ENCODE peak calls at places on chromosomes 3 and 15, in six cellular contexts. One of them, this sample, is unnamed.

GRCh38 chr15:80604583-80605506 is 90.3 kb upstream of the ABHD17C start:
- DNase-seq in CD8-positive, alpha-beta T cell: peak; percentile 19
- DNase-seq in body of pancreas: no peak
- DNase-seq in aorta: no peak
- DNase-seq in endodermal cell: peak; percentile 58
- DNase-seq in A549: no peak
- DNase-seq in this sample: no peak

GRCh38 chr3:124491098-124491497 is 239.2 kb upstream of the UMPS start:
- DNase-seq in body of pancreas: no peak
- DNase-seq in endodermal cell: no peak
- DNase-seq in aorta: no peak
- DNase-seq in A549: no peak
- DNase-seq in CD8-positive, alpha-beta T cell: no peak
- DNase-seq in this sample: no peak

GRCh38 chr3:66532160-66532587 is 31.4 kb upstream of the LRIG1 start:
- DNase-seq in endodermal cell: peak; percentile 78
- DNase-seq in CD8-positive, alpha-beta T cell: no peak
- DNase-seq in body of pancreas: no peak
- DNase-seq in aorta: no peak
- DNase-seq in A549: no peak
- DNase-seq in this sample: no peak

GRCh38 chr3:105401691-105402149 is 35.0 kb downstream of the ALCAM start:
- DNase-seq in A549: peak; percentile 68
- DNase-seq in endodermal cell: no peak
- DNase-seq in aorta: no peak
- DNase-seq in CD8-positive, alpha-beta T cell: no peak
- DNase-seq in body of pancreas: no peak
- DNase-seq in this sample: no peak

GRCh38 chr15:38440353-38441129 is 13.4 kb upstream of the FAM98B start:
- DNase-seq in endodermal cell: peak; percentile 81
- DNase-seq in body of pancreas: peak; percentile 46
- DNase-seq in aorta: no peak
- DNase-seq in A549: peak; percentile 57
- DNase-seq in CD8-positive, alpha-beta T cell: peak; percentile 67
- DNase-seq in this sample: peak; percentile 38

GRCh38 chr3:3552741-3553140 is 246.5 kb upstream of the LRRN1 start:
- DNase-seq in endodermal cell: no peak
- DNase-seq in aorta: no peak
- DNase-seq in CD8-positive, alpha-beta T cell: no peak
- DNase-seq in body of pancreas: no peak
- DNase-seq in A549: no peak
- DNase-seq in this sample: no peak

GRCh38 chr3:113847664-113848461 is 9.3 kb downstream of the GRAMD1C start:
- DNase-seq in endodermal cell: no peak
- DNase-seq in body of pancreas: no peak
- DNase-seq in CD8-positive, alpha-beta T cell: no peak
- DNase-seq in A549: no peak
- DNase-seq in aorta: no peak
- DNase-seq in this sample: no peak

GRCh38 chr3:119293761-119294401 is at the start of gene ARHGAP31:
- DNase-seq in A549: peak; percentile 45
- DNase-seq in body of pancreas: peak; percentile 57
- DNase-seq in endodermal cell: peak; percentile 88
- DNase-seq in aorta: peak; percentile 77
- DNase-seq in CD8-positive, alpha-beta T cell: peak; percentile 86
- DNase-seq in this sample: peak; percentile 89

GRCh38 chr15:59191855-59192237 is 14.8 kb upstream of the LDHAL6B start:
- DNase-seq in CD8-positive, alpha-beta T cell: no peak
- DNase-seq in endodermal cell: no peak
- DNase-seq in aorta: no peak
- DNase-seq in A549: peak; percentile 86
- DNase-seq in body of pancreas: no peak
- DNase-seq in this sample: no peak

GRCh38 chr15:74233864-74234597 is 2.1 kb upstream of the CCDC33 start:
- DNase-seq in body of pancreas: no peak
- DNase-seq in aorta: no peak
- DNase-seq in A549: no peak
- DNase-seq in endodermal cell: peak; percentile 61
- DNase-seq in CD8-positive, alpha-beta T cell: no peak
- DNase-seq in this sample: no peak

GRCh38 chr3:152719264-152719663 is 115.7 kb upstream of the P2RY1 start:
- DNase-seq in body of pancreas: no peak
- DNase-seq in A549: no peak
- DNase-seq in CD8-positive, alpha-beta T cell: no peak
- DNase-seq in aorta: no peak
- DNase-seq in endodermal cell: no peak
- DNase-seq in this sample: no peak

GRCh38 chr3:46935168-46935858 is 41.2 kb downstream of the CCDC12 start:
- DNase-seq in endodermal cell: peak; percentile 94
- DNase-seq in body of pancreas: peak; percentile 95
- DNase-seq in aorta: peak; percentile 93
- DNase-seq in CD8-positive, alpha-beta T cell: no peak
- DNase-seq in A549: peak; percentile 83
- DNase-seq in this sample: peak; percentile 91

DNA sequence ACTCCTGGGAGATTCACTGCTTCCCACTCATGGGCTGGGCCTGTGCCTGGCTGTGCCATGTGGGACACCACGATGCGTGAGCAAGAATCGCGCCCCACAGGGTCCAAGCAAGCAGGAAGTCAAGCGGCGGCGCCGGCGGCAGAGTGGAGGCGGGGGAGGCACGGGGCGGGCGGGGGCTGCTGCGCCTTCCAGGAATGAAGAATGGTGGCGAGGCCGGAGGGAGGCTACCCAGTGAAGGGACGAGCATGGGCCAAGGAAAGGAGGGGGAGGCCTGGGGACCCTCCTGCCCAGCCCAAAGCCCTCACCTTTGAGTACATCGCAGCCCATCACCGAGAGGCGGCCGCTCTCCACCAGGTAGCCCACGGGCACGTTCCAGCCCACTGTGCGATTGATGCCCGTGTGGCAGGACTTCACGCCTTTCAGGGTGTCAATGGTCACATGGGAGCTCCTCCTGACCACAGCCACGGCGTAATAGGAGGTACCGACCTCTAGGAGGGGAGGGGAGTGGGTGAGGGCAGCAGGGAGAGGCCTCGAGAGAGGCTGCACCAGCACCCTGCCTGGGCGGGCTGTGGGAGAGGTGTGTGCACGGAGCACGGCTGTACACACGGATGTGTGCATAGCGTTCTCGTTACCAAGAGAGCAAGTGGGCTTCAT is 5.5 kb downstream of the MELTF start:
- DNase-seq in endodermal cell: peak; percentile 51
- DNase-seq in A549: no peak
- DNase-seq in aorta: no peak
- DNase-seq in CD8-positive, alpha-beta T cell: no peak
- DNase-seq in body of pancreas: no peak
- DNase-seq in this sample: no peak
- H3K4me3 ChIP-seq in endodermal cell: no peak overlapping the region
- H3K4me3 ChIP-seq in A549: no peak overlapping the region
- H3K4me3 ChIP-seq in aorta: no peak overlapping the region
- H3K4me3 ChIP-seq in CD8-positive, alpha-beta T cell: no peak overlapping the region
- H3K4me3 ChIP-seq in body of pancreas: no peak overlapping the region
- H3K4me3 ChIP-seq in this sample: no peak overlapping the region

GRCh38 chr15:27608248-27608647 is 490.9 kb downstream of the OCA2 start:
- DNase-seq in A549: no peak
- DNase-seq in CD8-positive, alpha-beta T cell: no peak
- DNase-seq in endodermal cell: no peak
- DNase-seq in body of pancreas: no peak
- DNase-seq in aorta: no peak
- DNase-seq in this sample: no peak
- H3K4me3 ChIP-seq in A549: no peak overlapping the region
- H3K4me3 ChIP-seq in CD8-positive, alpha-beta T cell: no peak overlapping the region
- H3K4me3 ChIP-seq in endodermal cell: no peak overlapping the region
- H3K4me3 ChIP-seq in body of pancreas: no peak overlapping the region
- H3K4me3 ChIP-seq in aorta: no peak overlapping the region
- H3K4me3 ChIP-seq in this sample: no peak overlapping the region

GRCh38 chr3:169624533-169624972 is 39.0 kb downstream of the MECOM start:
- DNase-seq in CD8-positive, alpha-beta T cell: no peak
- DNase-seq in A549: no peak
- DNase-seq in endodermal cell: peak; percentile 51
- DNase-seq in aorta: no peak
- DNase-seq in body of pancreas: no peak
- DNase-seq in this sample: no peak

GRCh38 chr3:169619793-169620192 is 43.7 kb downstream of the MECOM start:
- DNase-seq in aorta: no peak
- DNase-seq in A549: no peak
- DNase-seq in body of pancreas: no peak
- DNase-seq in CD8-positive, alpha-beta T cell: no peak
- DNase-seq in endodermal cell: no peak
- DNase-seq in this sample: no peak

GRCh38 chr3:169627073-169627472 is 36.4 kb downstream of the MECOM start:
- DNase-seq in CD8-positive, alpha-beta T cell: no peak
- DNase-seq in body of pancreas: no peak
- DNase-seq in endodermal cell: no peak
- DNase-seq in aorta: no peak
- DNase-seq in A549: no peak
- DNase-seq in this sample: no peak

GRCh38 chr3:169627789-169628188 is 35.7 kb downstream of the MECOM start:
- DNase-seq in aorta: no peak
- DNase-seq in A549: no peak
- DNase-seq in CD8-positive, alpha-beta T cell: no peak
- DNase-seq in body of pancreas: peak; percentile 56
- DNase-seq in endodermal cell: peak; percentile 57
- DNase-seq in this sample: no peak

DNA sequence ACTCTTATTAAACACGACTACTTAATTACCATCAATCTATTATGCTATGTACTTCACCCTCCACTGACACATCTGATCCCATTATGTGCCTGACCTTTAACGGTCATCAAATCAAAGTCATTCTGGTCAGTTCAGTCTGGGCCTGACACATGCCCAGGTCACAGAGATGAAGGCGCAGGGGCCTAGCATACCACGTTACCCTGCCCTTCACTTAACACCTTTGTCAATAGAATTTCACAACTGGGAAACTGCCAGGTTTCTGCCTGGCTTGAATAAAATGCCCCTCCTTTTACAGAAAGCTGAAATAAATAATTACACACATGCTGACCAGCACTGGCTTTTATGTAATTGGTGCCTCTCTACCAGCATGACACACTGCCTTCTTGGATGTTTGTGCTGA is 39.5 kb downstream of the MECOM start:
- DNase-seq in CD8-positive, alpha-beta T cell: no peak
- DNase-seq in aorta: no peak
- DNase-seq in A549: no peak
- DNase-seq in endodermal cell: no peak
- DNase-seq in body of pancreas: no peak
- DNase-seq in this sample: no peak
- H3K4me3 ChIP-seq in CD8-positive, alpha-beta T cell: no peak overlapping the region
- H3K4me3 ChIP-seq in aorta: no peak overlapping the region
- H3K4me3 ChIP-seq in A549: no peak overlapping the region
- H3K4me3 ChIP-seq in endodermal cell: no peak overlapping the region
- H3K4me3 ChIP-seq in body of pancreas: no peak overlapping the region
- H3K4me3 ChIP-seq in this sample: no peak overlapping the region

DNA sequence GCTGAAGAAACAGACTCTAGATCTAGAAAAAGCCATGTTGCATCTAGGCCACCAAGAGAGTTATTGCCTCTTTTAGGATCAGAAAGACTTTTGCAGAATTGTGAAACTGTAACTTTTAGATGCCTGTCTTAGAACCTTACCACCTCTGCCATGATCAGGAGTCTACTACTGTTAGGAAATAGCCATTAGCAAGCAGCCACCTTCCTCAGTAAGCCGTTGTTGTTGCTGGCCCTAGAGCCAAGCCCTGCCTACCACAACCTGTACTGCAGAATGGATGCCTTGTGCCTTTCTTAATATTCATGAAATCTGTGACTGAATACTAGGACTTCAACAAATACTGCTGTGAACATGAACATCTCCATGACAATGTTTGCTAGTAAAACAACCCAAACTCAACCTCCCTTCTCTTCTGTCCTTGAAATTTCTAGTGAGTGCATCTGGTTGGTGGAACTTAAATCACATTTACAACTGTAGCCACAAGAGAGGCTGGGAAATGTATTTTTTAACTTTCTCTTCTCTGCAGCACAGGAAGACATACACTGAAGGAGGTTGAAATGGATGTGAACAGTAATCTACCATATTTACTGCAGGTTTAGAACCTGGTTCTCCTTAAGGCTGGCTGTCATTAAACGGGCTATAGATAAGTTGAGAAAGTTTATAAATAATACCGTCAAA is 20.7 kb downstream of the RASA2 start:
- DNase-seq in CD8-positive, alpha-beta T cell: no peak
- DNase-seq in aorta: no peak
- DNase-seq in A549: no peak
- DNase-seq in body of pancreas: no peak
- DNase-seq in endodermal cell: no peak
- DNase-seq in this sample: no peak
- H3K4me3 ChIP-seq in CD8-positive, alpha-beta T cell: peak overlapping the region; percentile 9
- H3K4me3 ChIP-seq in aorta: no peak overlapping the region
- H3K4me3 ChIP-seq in A549: no peak overlapping the region
- H3K4me3 ChIP-seq in body of pancreas: no peak overlapping the region
- H3K4me3 ChIP-seq in endodermal cell: no peak overlapping the region
- H3K4me3 ChIP-seq in this sample: no peak overlapping the region

This sample was measured in right cardiac atrium.